ENCODE peak calls at places on chromosome 3, in eight cellular contexts. One of them, this sample, is unnamed.

GRCh38 chr3:185153170-185153733 is 392 bp upstream of the C3orf70 start:
- DNase-seq in SK-N-SH: peak
- DNase-seq in HepG2: no peak
- DNase-seq in stomach: no peak
- DNase-seq in sigmoid colon: no peak
- DNase-seq in esophagus muscularis mucosa: no peak
- DNase-seq in K562: no peak
- DNase-seq in H1: no peak
- DNase-seq in this sample: peak

GRCh38 chr3:152190636-152191183 is 78.0 kb upstream of the MBNL1 start:
- DNase-seq in HepG2: peak
- DNase-seq in sigmoid colon: no peak
- DNase-seq in K562: no peak
- DNase-seq in H1: no peak
- DNase-seq in SK-N-SH: no peak
- DNase-seq in esophagus muscularis mucosa: no peak
- DNase-seq in stomach: no peak
- DNase-seq in this sample: no peak

GRCh38 chr3:102114264-102114979 is 265.1 kb downstream of the NFKBIZ start:
- DNase-seq in SK-N-SH: no peak
- DNase-seq in sigmoid colon: no peak
- DNase-seq in H1: no peak
- DNase-seq in esophagus muscularis mucosa: no peak
- DNase-seq in HepG2: no peak
- DNase-seq in stomach: no peak
- DNase-seq in K562: no peak
- DNase-seq in this sample: no peak

GRCh38 chr3:101926594-101927105 is 77.3 kb downstream of the NFKBIZ start:
- DNase-seq in SK-N-SH: no peak
- DNase-seq in stomach: no peak
- DNase-seq in esophagus muscularis mucosa: no peak
- DNase-seq in sigmoid colon: no peak
- DNase-seq in H1: no peak
- DNase-seq in HepG2: no peak
- DNase-seq in K562: no peak
- DNase-seq in this sample: no peak

GRCh38 chr3:171295502-171296373 is 164.5 kb downstream of the TNIK start:
- DNase-seq in SK-N-SH: no peak
- DNase-seq in K562: no peak
- DNase-seq in HepG2: no peak
- DNase-seq in esophagus muscularis mucosa: no peak
- DNase-seq in sigmoid colon: no peak
- DNase-seq in H1: no peak
- DNase-seq in stomach: no peak
- DNase-seq in this sample: no peak

GRCh38 chr3:117486709-117487394 is 777.3 kb downstream of the TUSC7 start:
- DNase-seq in stomach: no peak
- DNase-seq in esophagus muscularis mucosa: no peak
- DNase-seq in H1: no peak
- DNase-seq in K562: no peak
- DNase-seq in HepG2: no peak
- DNase-seq in SK-N-SH: peak
- DNase-seq in sigmoid colon: no peak
- DNase-seq in this sample: no peak

GRCh38 chr3:13858768-13859520 is 20.9 kb downstream of the WNT7A start:
- DNase-seq in HepG2: no peak
- DNase-seq in SK-N-SH: no peak
- DNase-seq in sigmoid colon: no peak
- DNase-seq in H1: no peak
- DNase-seq in esophagus muscularis mucosa: no peak
- DNase-seq in stomach: no peak
- DNase-seq in K562: no peak
- DNase-seq in this sample: no peak

GRCh38 chr3:151009981-151010380 is 37.5 kb upstream of the CLRN1 start:
- DNase-seq in esophagus muscularis mucosa: peak
- DNase-seq in K562: no peak
- DNase-seq in SK-N-SH: no peak
- DNase-seq in sigmoid colon: no peak
- DNase-seq in H1: no peak
- DNase-seq in HepG2: no peak
- DNase-seq in stomach: no peak
- DNase-seq in this sample: no peak

GRCh38 chr3:176512037-176512436 is 685.2 kb downstream of the TBL1XR1 start:
- DNase-seq in K562: no peak
- DNase-seq in HepG2: no peak
- DNase-seq in sigmoid colon: no peak
- DNase-seq in stomach: no peak
- DNase-seq in H1: no peak
- DNase-seq in esophagus muscularis mucosa: peak
- DNase-seq in SK-N-SH: no peak
- DNase-seq in this sample: no peak

GRCh38 chr3:195802795-195803194 is 8.9 kb downstream of the MUC4 start:
- DNase-seq in HepG2: no peak
- DNase-seq in SK-N-SH: no peak
- DNase-seq in stomach: no peak
- DNase-seq in esophagus muscularis mucosa: no peak
- DNase-seq in H1: no peak
- DNase-seq in sigmoid colon: peak
- DNase-seq in K562: no peak
- DNase-seq in this sample: no peak

GRCh38 chr3:150005243-150006102 is 34.8 kb upstream of the PFN2 start:
- DNase-seq in sigmoid colon: no peak
- DNase-seq in stomach: no peak
- DNase-seq in K562: no peak
- DNase-seq in esophagus muscularis mucosa: no peak
- DNase-seq in HepG2: no peak
- DNase-seq in SK-N-SH: no peak
- DNase-seq in H1: no peak
- DNase-seq in this sample: no peak

GRCh38 chr3:194273396-194274310 is 77.5 kb downstream of the CPN2 start:
- DNase-seq in esophagus muscularis mucosa: no peak
- DNase-seq in HepG2: no peak
- DNase-seq in H1: no peak
- DNase-seq in sigmoid colon: peak
- DNase-seq in SK-N-SH: peak
- DNase-seq in stomach: no peak
- DNase-seq in K562: no peak
- DNase-seq in this sample: peak
- TF ChIP-seq POLR2AphosphoS5 in esophagus muscularis mucosa: no peak
- TF ChIP-seq POLR2AphosphoS5 in HepG2: no peak
- TF ChIP-seq POLR2AphosphoS5 in H1: no peak
- TF ChIP-seq POLR2AphosphoS5 in sigmoid colon: no peak
- TF ChIP-seq POLR2AphosphoS5 in SK-N-SH: no peak
- TF ChIP-seq POLR2AphosphoS5 in stomach: no peak
- TF ChIP-seq POLR2AphosphoS5 in K562: no peak
- TF ChIP-seq POLR2AphosphoS5 in this sample: no peak

GRCh38 chr3:33042668-33043067 is 54.3 kb downstream of the GLB1 start:
- DNase-seq in sigmoid colon: no peak
- DNase-seq in stomach: no peak
- DNase-seq in K562: no peak
- DNase-seq in esophagus muscularis mucosa: no peak
- DNase-seq in HepG2: no peak
- DNase-seq in SK-N-SH: no peak
- DNase-seq in H1: no peak
- DNase-seq in this sample: no peak

GRCh38 chr3:33047842-33048834 is 48.8 kb downstream of the GLB1 start:
- DNase-seq in sigmoid colon: no peak
- DNase-seq in stomach: no peak
- DNase-seq in esophagus muscularis mucosa: no peak
- DNase-seq in H1: no peak
- DNase-seq in SK-N-SH: no peak
- DNase-seq in K562: no peak
- DNase-seq in HepG2: no peak
- DNase-seq in this sample: no peak

GRCh38 chr3:33050084-33050653 is 46.8 kb downstream of the GLB1 start:
- DNase-seq in HepG2: no peak
- DNase-seq in SK-N-SH: no peak
- DNase-seq in K562: no peak
- DNase-seq in sigmoid colon: no peak
- DNase-seq in H1: no peak
- DNase-seq in esophagus muscularis mucosa: no peak
- DNase-seq in stomach: no peak
- DNase-seq in this sample: no peak

GRCh38 chr3:33044676-33045075 is 52.3 kb downstream of the GLB1 start:
- DNase-seq in SK-N-SH: no peak
- DNase-seq in sigmoid colon: no peak
- DNase-seq in HepG2: no peak
- DNase-seq in stomach: no peak
- DNase-seq in esophagus muscularis mucosa: no peak
- DNase-seq in H1: no peak
- DNase-seq in K562: no peak
- DNase-seq in this sample: no peak

GRCh38 chr3:33046521-33046920 is 50.4 kb downstream of the GLB1 start:
- DNase-seq in SK-N-SH: no peak
- DNase-seq in K562: no peak
- DNase-seq in esophagus muscularis mucosa: no peak
- DNase-seq in sigmoid colon: no peak
- DNase-seq in stomach: no peak
- DNase-seq in H1: no peak
- DNase-seq in HepG2: no peak
- DNase-seq in this sample: no peak
- TF ChIP-seq EP300 in SK-N-SH: no peak
- TF ChIP-seq EP300 in K562: no peak
- TF ChIP-seq EP300 in esophagus muscularis mucosa: no peak
- TF ChIP-seq EP300 in sigmoid colon: no peak
- TF ChIP-seq EP300 in stomach: no peak
- TF ChIP-seq EP300 in H1: no peak
- TF ChIP-seq EP300 in HepG2: no peak
- TF ChIP-seq EP300 in this sample: no peak

GRCh38 chr3:189132125-189132744 is 39.5 kb upstream of the TPRG1 start:
- DNase-seq in K562: no peak
- DNase-seq in H1: no peak
- DNase-seq in stomach: peak
- DNase-seq in HepG2: peak
- DNase-seq in SK-N-SH: no peak
- DNase-seq in sigmoid colon: peak
- DNase-seq in esophagus muscularis mucosa: peak
- DNase-seq in this sample: no peak
- TF ChIP-seq POLR2AphosphoS5 in K562: no peak
- TF ChIP-seq POLR2AphosphoS5 in H1: no peak
- TF ChIP-seq POLR2AphosphoS5 in stomach: no peak
- TF ChIP-seq POLR2AphosphoS5 in HepG2: no peak
- TF ChIP-seq POLR2AphosphoS5 in SK-N-SH: peak
- TF ChIP-seq POLR2AphosphoS5 in sigmoid colon: no peak
- TF ChIP-seq POLR2AphosphoS5 in esophagus muscularis mucosa: no peak
- TF ChIP-seq POLR2AphosphoS5 in this sample: no peak

GRCh38 chr3:107220538-107220937 is 156.7 kb upstream of the CCDC54 start:
- DNase-seq in H1: no peak
- DNase-seq in SK-N-SH: no peak
- DNase-seq in stomach: no peak
- DNase-seq in K562: no peak
- DNase-seq in HepG2: no peak
- DNase-seq in sigmoid colon: no peak
- DNase-seq in esophagus muscularis mucosa: no peak
- DNase-seq in this sample: no peak
- TF ChIP-seq EP300 in H1: no peak
- TF ChIP-seq EP300 in SK-N-SH: no peak
- TF ChIP-seq EP300 in stomach: no peak
- TF ChIP-seq EP300 in K562: no peak
- TF ChIP-seq EP300 in HepG2: no peak
- TF ChIP-seq EP300 in sigmoid colon: no peak
- TF ChIP-seq EP300 in esophagus muscularis mucosa: no peak
- TF ChIP-seq EP300 in this sample: no peak

GRCh38 chr3:71057526-71057894 is 526.0 kb downstream of the FOXP1 start:
- DNase-seq in K562: no peak
- DNase-seq in stomach: no peak
- DNase-seq in esophagus muscularis mucosa: peak
- DNase-seq in H1: no peak
- DNase-seq in HepG2: no peak
- DNase-seq in SK-N-SH: no peak
- DNase-seq in sigmoid colon: no peak
- DNase-seq in this sample: no peak
- TF ChIP-seq POLR2AphosphoS5 in K562: no peak
- TF ChIP-seq POLR2AphosphoS5 in stomach: no peak
- TF ChIP-seq POLR2AphosphoS5 in esophagus muscularis mucosa: no peak
- TF ChIP-seq POLR2AphosphoS5 in H1: no peak
- TF ChIP-seq POLR2AphosphoS5 in HepG2: no peak
- TF ChIP-seq POLR2AphosphoS5 in SK-N-SH: no peak
- TF ChIP-seq POLR2AphosphoS5 in sigmoid colon: no peak
- TF ChIP-seq POLR2AphosphoS5 in this sample: no peak

DNA sequence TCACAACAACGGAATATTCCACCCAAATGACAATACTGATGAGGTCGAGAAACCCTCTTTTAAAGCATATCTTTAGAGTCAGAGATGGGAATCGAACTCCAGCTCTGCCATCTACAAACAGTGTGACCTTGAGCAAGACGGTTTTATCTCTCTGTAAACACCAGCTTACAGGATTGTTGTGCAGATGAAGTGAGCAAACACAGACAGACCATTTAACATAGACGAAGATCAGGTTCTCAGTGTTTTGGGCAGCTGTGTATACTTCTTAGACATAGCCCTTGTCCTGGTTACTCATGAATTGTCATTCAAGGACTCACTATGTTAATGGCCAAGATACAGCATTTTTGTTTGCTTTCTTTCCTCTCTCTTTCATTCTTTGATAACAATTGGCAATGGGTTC is 249.9 kb upstream of the PDZRN3 start:
- DNase-seq in HepG2: no peak
- DNase-seq in sigmoid colon: no peak
- DNase-seq in stomach: no peak
- DNase-seq in H1: no peak
- DNase-seq in K562: no peak
- DNase-seq in SK-N-SH: no peak
- DNase-seq in esophagus muscularis mucosa: no peak
- DNase-seq in this sample: no peak
- TF ChIP-seq EP300 in HepG2: no peak
- TF ChIP-seq EP300 in sigmoid colon: no peak
- TF ChIP-seq EP300 in stomach: no peak
- TF ChIP-seq EP300 in H1: no peak
- TF ChIP-seq EP300 in K562: no peak
- TF ChIP-seq EP300 in SK-N-SH: no peak
- TF ChIP-seq EP300 in esophagus muscularis mucosa: no peak
- TF ChIP-seq EP300 in this sample: no peak

DNA sequence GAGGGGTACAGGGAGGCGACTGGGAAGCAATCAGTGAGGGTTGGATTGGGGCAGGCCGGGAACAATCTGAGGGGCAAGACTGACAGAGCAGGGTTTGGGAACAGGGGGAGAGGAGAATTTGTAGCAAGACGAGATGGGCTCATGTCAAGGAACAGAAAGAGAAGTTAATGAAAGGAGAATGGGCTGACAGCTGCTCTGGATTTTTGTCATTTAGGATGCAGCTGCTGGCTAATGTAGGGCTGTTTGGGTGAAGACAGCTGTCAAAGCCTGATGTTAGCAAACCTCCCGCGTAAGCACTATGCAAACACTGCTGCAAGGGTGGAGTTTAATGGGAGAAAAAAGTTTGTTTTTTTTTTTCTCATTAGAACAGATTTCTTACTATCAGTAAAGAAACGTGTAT is 622.3 kb downstream of the EDEM1 start:
- DNase-seq in SK-N-SH: no peak
- DNase-seq in stomach: no peak
- DNase-seq in esophagus muscularis mucosa: no peak
- DNase-seq in HepG2: no peak
- DNase-seq in sigmoid colon: no peak
- DNase-seq in K562: no peak
- DNase-seq in H1: no peak
- DNase-seq in this sample: no peak
- TF ChIP-seq POLR2AphosphoS5 in SK-N-SH: no peak
- TF ChIP-seq POLR2AphosphoS5 in stomach: no peak
- TF ChIP-seq POLR2AphosphoS5 in esophagus muscularis mucosa: no peak
- TF ChIP-seq POLR2AphosphoS5 in HepG2: no peak
- TF ChIP-seq POLR2AphosphoS5 in sigmoid colon: no peak
- TF ChIP-seq POLR2AphosphoS5 in K562: no peak
- TF ChIP-seq POLR2AphosphoS5 in H1: no peak
- TF ChIP-seq POLR2AphosphoS5 in this sample: no peak

This sample was measured in suprapubic skin.